ENCODE peak calls at places on chromosomes 1 and 21, in six cellular contexts. P, V, X, T, F and G are unnamed samples.

GRCh38 chr1:205240569-205240968 is 12.8 kb downstream of the TMCC2 start:
- DNase-seq in F (no peak), X (no peak), T (no peak), P (no peak), V (no peak), G (no peak)

GRCh38 chr1:48127735-48128685 is 94.5 kb upstream of the SLC5A9 start:
- DNase-seq in T (no peak), F (no peak), X (no peak), P (no peak), V (no peak), G (peak; percentile 5)

GRCh38 chr1:25897754-25898153 is 8.5 kb downstream of the STMN1 start:
- DNase-seq in F (no peak), V (no peak), T (no peak), P (no peak), X (no peak), G (no peak)

GRCh38 chr1:44297695-44298400 is 57.2 kb downstream of the ERI3 start:
- DNase-seq in X (no peak), T (no peak), V (no peak), P (no peak), F (no peak), G (no peak)

GRCh38 chr1:56175211-56175610 is 404.2 kb downstream of the PLPP3 start:
- DNase-seq in T (no peak), P (no peak), X (no peak), V (peak; percentile 45), F (no peak), G (no peak)

GRCh38 chr1:228866498-228866897 is 131.2 kb downstream of the RHOU start:
- DNase-seq in V (no peak), P (no peak), F (no peak), T (no peak), X (no peak), G (no peak)

GRCh38 chr1:243447342-243447741 is 191.5 kb downstream of the SDCCAG8 start:
- DNase-seq in T (no peak), V (peak; percentile 62), F (no peak), X (peak; percentile 40), P (peak; percentile 83), G (peak; percentile 11)

GRCh38 chr1:113396585-113396984 is 6.3 kb downstream of the MAGI3 start:
- DNase-seq in F (no peak), P (peak; percentile 90), T (peak; percentile 20), X (peak; percentile 89), V (peak; percentile 78), G (peak; percentile 36)

GRCh38 chr21:36851121-36851520 is 115.3 kb downstream of the HLCS start:
- DNase-seq in X (no peak), V (no peak), F (no peak), T (no peak), P (no peak), G (no peak)

GRCh38 chr1:170164103-170164763 is 18.5 kb downstream of the NTMT2 start:
- DNase-seq in X (no peak), T (no peak), F (no peak), P (no peak), V (no peak), G (no peak)

GRCh38 chr1:67314696-67315095 is 7.0 kb downstream of the IL12RB2 start:
- DNase-seq in F (no peak), V (no peak), P (no peak), T (no peak), X (no peak), G (no peak)

GRCh38 chr1:145716641-145717061 is 2.6 kb upstream of the CD160 start:
- DNase-seq in P (peak; percentile 30), F (no peak), V (no peak), X (no peak), T (no peak), G (no peak)

GRCh38 chr21:36105327-36105842 is 29.5 kb upstream of the CBR3 start:
- DNase-seq in P (no peak), V (no peak), T (no peak), X (no peak), F (no peak), G (no peak)

GRCh38 chr1:220124542-220124941 is 30.6 kb downstream of the IARS2 start:
- DNase-seq in X (peak; percentile 41), F (no peak), T (no peak), P (peak; percentile 39), V (peak; percentile 71), G (no peak)

GRCh38 chr1:68140536-68140935 is 90.1 kb upstream of the DIRAS3 start:
- DNase-seq in V (peak; percentile 69), X (peak; percentile 75), T (no peak), F (no peak), P (peak; percentile 6), G (no peak)

GRCh38 chr1:156697481-156697880 is 7.9 kb downstream of the CRABP2 start:
- DNase-seq in X (no peak), P (no peak), V (no peak), T (no peak), F (no peak), G (no peak)

GRCh38 chr1:168342572-168343280 is 62.0 kb downstream of the TBX19 start:
- DNase-seq in V (peak; percentile 91), P (peak; percentile 94), X (peak; percentile 86), T (peak; percentile 81), F (peak; percentile 69), G (peak; percentile 68)

GRCh38 chr1:168347630-168348029 is 67.0 kb downstream of the TBX19 start:
- DNase-seq in V (no peak), F (no peak), X (no peak), T (no peak), P (no peak), G (no peak)

GRCh38 chr1:168343566-168343965 is 62.9 kb downstream of the TBX19 start:
- DNase-seq in V (no peak), F (no peak), T (no peak), P (peak; percentile 22), X (no peak), G (no peak)

GRCh38 chr1:168345939-168346338 is 65.3 kb downstream of the TBX19 start:
- DNase-seq in F (no peak), T (no peak), X (no peak), P (no peak), V (no peak), G (no peak)

GRCh38 chr1:168348146-168348709 is 67.6 kb downstream of the TBX19 start:
- DNase-seq in V (no peak), F (no peak), X (no peak), P (no peak), T (peak; percentile 4), G (no peak)
- H3K9ac ChIP-seq in V (no peak overlapping the region), F (no peak overlapping the region), X (no peak overlapping the region), P (no peak overlapping the region), T (no peak overlapping the region), G (no peak overlapping the region)

DNA sequence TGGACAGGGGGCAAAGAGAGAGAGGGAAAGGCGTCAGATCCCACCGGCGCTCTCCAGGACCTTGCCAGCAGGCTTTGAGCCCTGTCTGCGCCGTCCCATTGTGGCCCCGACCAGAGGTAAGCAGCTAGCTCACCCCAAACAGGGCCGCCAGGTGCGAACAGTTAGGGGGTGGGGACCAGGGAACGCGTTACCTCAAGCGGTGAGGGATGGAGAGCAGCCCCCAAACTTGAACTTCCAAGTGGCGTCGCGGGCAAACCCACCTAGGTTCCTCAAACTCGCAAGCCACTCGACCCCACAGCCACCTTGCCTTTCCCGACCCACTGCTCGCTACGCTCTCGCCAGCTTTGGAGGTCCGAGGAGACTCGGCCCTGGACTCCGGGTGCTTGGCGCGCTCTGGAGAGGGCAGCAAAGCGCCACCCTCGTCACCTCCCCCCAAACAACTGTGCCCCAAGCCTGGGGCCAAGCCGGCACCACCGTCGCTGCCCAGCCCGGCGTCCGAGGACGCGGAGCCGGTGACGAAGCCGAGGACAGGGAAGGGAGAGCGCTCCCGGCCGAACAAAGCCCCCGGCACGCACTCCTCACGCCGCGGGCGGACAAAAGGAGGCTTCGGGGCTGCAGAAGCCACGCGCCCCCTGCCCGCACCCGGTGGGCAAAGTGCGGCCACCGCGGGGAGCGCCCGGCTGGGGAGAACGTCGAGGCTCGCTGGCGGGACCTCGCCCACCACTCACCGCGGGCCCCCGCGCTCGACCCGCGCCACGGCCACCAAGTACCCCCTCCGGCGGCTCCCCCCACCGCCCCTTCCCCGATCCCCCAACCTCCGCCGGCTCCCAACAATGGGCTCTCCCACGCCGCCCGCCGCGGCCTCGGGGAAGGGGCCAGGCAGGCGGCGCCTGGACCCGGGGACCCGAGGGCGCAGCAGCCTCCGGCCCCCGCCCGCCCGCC is 984 bp downstream of the SSBP3 start:
- DNase-seq in F (no peak), V (no peak), X (peak; percentile 15), P (peak; percentile 61), T (peak; percentile 30), G (no peak)
- H2AFZ ChIP-seq in F (peak overlapping the region; percentile 8), V (peak overlapping the region; percentile 88), X (peak overlapping the region; percentile 14), P (peak overlapping the region; percentile 58), T (peak overlapping the region; percentile 2), G (peak overlapping the region; percentile 65)

GRCh38 chr1:89670168-89670567 is 37.2 kb downstream of the LRRC8C start:
- DNase-seq in X (peak; percentile 15), F (no peak), T (peak; percentile 27), P (peak; percentile 82), V (no peak), G (no peak)
- H3K4me2 ChIP-seq in X (no peak overlapping the region), F (no peak overlapping the region), T (no peak overlapping the region), P (peak overlapping the region; percentile 68), V (no peak overlapping the region), G (no peak overlapping the region)

DNA sequence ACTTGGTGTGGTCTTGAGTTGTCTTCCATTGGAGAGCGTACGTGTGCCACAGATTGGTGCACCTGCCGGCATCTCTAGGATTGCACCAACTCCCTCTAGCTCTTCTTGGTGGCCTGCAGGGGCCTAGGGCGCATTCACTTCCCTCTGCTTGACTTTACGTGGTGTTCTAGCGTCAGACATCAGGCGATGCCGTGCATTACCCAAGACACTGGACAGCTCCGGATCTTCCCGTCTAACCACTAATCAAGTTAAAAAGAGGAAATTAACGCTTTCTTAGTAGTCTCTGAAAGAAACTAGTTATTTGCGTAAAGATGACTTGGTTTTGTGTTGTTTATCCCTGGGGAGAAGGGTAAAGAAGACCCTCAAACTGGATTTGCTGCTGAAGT is 510 bp upstream of the IL10RB start:
- DNase-seq in P (peak; percentile 28), T (no peak), F (peak; percentile 6), X (no peak), V (peak; percentile 14), G (no peak)
- H3K9ac ChIP-seq in P (peak overlapping the region; percentile 92), T (no peak overlapping the region), F (no peak overlapping the region), X (no peak overlapping the region), V (no peak overlapping the region), G (peak overlapping the region; percentile 63)

DNA sequence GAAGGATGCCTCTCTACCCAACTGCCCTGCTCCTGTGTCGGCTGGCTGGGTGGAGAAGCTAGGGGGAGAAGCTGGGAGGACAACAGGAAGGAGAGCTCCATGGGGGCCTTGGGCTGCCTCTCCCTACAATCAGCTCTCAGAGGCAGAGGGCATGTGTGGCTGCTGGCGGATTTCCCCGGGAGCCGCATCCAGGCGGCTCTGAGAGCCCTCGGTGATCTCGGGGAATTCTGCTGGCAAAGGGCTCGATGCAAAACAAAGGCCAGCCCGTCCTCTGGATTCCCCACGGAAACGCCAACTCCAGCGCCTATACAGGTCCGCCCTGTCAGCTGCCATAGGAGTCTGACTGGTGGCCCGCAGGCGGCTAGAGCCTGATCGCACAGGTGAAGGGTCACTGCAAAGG is 26.4 kb upstream of the EVA1B start:
- DNase-seq in P (peak; percentile 51), F (no peak), V (no peak), T (no peak), X (peak; percentile 49), G (no peak)
- H2AFZ ChIP-seq in P (no peak overlapping the region), F (no peak overlapping the region), V (no peak overlapping the region), T (no peak overlapping the region), X (no peak overlapping the region), G (no peak overlapping the region)

GRCh38 chr1:23793861-23794731 is 3.2 kb downstream of the LYPLA2 start:
- DNase-seq in X (no peak), T (no peak), P (no peak), V (no peak), F (no peak), G (no peak)
- H3K4me2 ChIP-seq in X (no peak overlapping the region), T (no peak overlapping the region), P (no peak overlapping the region), V (no peak overlapping the region), F (no peak overlapping the region), G (no peak overlapping the region)